ENCODE peak calls at places on chromosomes 16 and 17, in seven cellular contexts. U is IMR-90, T is prostate gland, D is Peyer's patch, E is A549, H is breast epithelium, P is sigmoid colon. C is an unnamed sample.

GRCh38 chr16:2278956-2279800 is 11.3 kb upstream of the RNPS1 start:
- DNase-seq in E (no peak), D (no peak), U (no peak), T (no peak), H (no peak), P (no peak), C (no peak)

GRCh38 chr17:60577147-60577925 is 22.7 kb upstream of the PPM1D start:
- DNase-seq in E (no peak), P (peak; percentile 74), U (peak; percentile 72), H (no peak), D (no peak), T (peak; percentile 45), C (no peak)

GRCh38 chr17:43146649-43147048 is 21.5 kb upstream of the BRCA1 start:
- DNase-seq in H (no peak), P (no peak), T (no peak), D (no peak), U (no peak), E (no peak), C (no peak)

GRCh38 chr16:87201052-87201451 is 116.1 kb downstream of the C16orf95 start:
- DNase-seq in U (peak; percentile 99), T (no peak), H (no peak), D (no peak), E (peak; percentile 56), P (peak; percentile 89), C (no peak)

GRCh38 chr17:35849469-35850348 is 19.0 kb downstream of the HEATR9 start:
- DNase-seq in H (no peak), U (peak; percentile 67), P (no peak), D (no peak), E (peak; percentile 81), T (peak; percentile 38), C (no peak)

GRCh38 chr16:13307861-13308260 is 406.5 kb downstream of the SHISA9 start:
- DNase-seq in D (no peak), E (no peak), P (no peak), U (no peak), H (no peak), T (no peak), C (no peak)

GRCh38 chr17:38415250-38416194 is 12.7 kb upstream of the ARHGAP23 start:
- DNase-seq in T (no peak), D (no peak), U (peak; percentile 69), H (no peak), P (no peak), E (peak; percentile 64), C (no peak)

GRCh38 chr17:69967910-69968411 is 107.1 kb upstream of the KCNJ16 start:
- DNase-seq in U (peak; percentile 98), H (no peak), T (no peak), E (no peak), P (no peak), D (no peak), C (no peak)

GRCh38 chr16:72847187-72848044 is 200.5 kb downstream of the ZFHX3 start:
- DNase-seq in P (no peak), H (no peak), D (no peak), U (peak; percentile 36), T (no peak), E (peak; percentile 76), C (no peak)

GRCh38 chr16:67055712-67056487 is 27.0 kb downstream of the CBFB start:
- DNase-seq in H (no peak), T (no peak), U (peak; percentile 99), P (no peak), D (no peak), E (peak; percentile 36), C (no peak)

GRCh38 chr17:59859444-59860025 is 33.2 kb downstream of the TUBD1 start:
- DNase-seq in E (peak; percentile 83), H (no peak), D (no peak), T (no peak), U (peak; percentile 78), P (peak; percentile 4), C (no peak)

DNA sequence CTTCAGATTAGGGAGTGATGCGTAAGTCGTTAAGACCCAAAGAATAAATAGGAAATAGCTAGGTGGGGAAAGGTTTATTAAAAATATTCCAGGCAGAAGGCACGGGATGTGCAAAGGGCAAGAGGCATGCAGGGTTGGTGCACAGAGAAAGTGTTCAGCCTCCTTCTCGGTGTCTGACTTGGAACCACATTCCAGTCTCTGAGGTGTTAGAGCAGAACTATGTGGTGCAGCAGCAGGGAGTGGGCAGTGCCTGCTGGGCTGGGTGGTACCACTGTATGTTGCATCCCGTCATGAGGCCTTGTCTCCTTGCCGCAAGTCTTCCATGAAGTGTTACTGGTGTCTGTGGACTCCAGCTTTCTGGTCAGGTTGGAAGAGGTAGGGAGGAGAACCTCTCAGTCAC is 11.1 kb downstream of the NKD1 start:
- DNase-seq in T (no peak), H (no peak), U (no peak), D (no peak), E (no peak), P (no peak), C (no peak)
- H3K4me1 ChIP-seq in T (no peaks in the 10 kb centered on the region), H (no peaks in the 10 kb centered on the region), U (no peaks in the 10 kb centered on the region), D (no peaks in the 10 kb centered on the region), E (no peaks in the 10 kb centered on the region), P (no peaks in the 10 kb centered on the region), C (no peaks in the 10 kb centered on the region)

GRCh38 chr16:75415169-75415908 is 18.0 kb downstream of the CFDP1 start:
- DNase-seq in T (no peak), E (no peak), P (no peak), U (peak; percentile 69), D (no peak), H (no peak), C (no peak)

GRCh38 chr16:75424096-75424762 is 9.1 kb downstream of the CFDP1 start:
- DNase-seq in D (no peak), E (no peak), U (no peak), P (no peak), H (no peak), T (no peak), C (no peak)

GRCh38 chr16:75421820-75422126 is 11.5 kb downstream of the CFDP1 start:
- DNase-seq in H (no peak), E (no peak), T (no peak), P (no peak), D (no peak), U (no peak), C (no peak)

GRCh38 chr16:75416904-75417565 is 16.3 kb downstream of the CFDP1 start:
- DNase-seq in E (no peak), U (peak; percentile 66), H (no peak), T (no peak), D (no peak), P (no peak), C (no peak)

DNA sequence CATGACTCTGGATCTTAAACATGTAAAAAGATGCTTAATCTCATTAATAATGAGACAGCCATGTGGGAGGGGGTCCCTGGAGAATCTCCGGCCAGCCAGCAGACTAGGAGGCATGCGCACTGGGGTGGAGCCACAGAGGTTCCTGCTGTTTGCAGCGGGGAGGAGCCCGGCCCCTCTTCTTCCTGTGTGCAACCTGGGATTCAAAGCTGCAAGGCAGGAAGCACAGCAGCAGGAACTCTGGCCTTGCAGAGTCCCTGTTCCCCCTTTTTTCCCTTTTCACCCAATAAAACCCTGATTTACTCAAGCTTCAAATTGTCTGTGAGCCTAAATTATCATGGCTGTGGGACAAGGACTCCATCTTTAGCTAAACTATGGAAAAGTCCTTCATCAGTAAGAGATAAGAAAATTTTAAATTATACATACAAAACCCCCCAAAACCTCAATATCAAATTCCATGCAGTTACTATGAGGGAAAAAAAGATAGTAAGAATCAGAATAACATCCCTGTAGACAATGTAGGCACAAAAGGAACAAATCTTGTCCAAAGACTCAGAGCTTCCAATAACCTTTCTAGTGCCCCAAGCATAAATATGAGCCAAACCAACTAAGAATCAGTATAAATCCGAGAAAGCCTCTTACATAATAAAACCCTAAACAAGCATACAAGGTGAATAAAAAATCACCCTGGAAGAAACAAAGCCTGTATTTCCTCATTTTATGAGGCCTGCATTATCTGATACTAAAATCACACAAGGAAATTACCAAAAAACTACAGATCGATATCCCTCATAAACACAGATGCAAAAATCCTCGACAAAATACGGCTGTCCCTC is 12.1 kb downstream of the CFDP1 start:
- DNase-seq in P (peak; percentile 84), D (peak; percentile 78), U (peak; percentile 45), T (peak; percentile 35), E (peak; percentile 45), H (peak; percentile 39), C (peak; percentile 60)
- TF ChIP-seq POLR2A in P (no peak), D (no peak), U (no peak), T (no peak), E (peak; percentile 15), H (no peak), C (no peak)

DNA sequence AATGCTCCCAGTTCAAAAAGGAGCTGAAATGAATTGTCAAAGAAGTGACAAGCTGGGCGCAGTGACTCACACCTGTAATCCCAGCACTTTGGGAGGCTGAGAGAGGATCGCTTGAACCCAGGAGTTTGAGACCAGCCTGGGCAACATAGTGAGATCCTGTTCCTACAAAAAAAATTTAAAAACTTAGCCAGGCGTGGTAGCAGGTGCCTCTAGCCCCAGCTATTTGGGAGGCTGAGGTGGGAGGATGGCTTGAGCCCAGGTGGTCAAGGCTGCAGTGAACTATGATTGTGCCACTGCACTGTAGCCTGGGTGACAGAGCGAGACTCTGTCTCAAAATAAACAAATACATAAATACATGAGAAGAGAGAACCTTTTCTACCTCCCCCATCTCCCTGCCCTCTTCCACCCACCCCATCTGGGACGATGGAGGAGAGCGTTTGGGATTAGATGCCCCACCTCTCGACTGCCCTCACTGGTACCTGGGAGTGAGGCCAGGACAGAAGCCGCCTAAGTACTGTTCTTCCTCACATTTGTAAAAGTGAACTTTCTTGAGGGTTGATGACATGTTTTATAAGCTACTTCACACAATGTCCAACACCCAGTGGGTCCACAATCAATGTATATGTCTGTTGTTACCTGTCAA is 2.4 kb downstream of the IL4R start:
- DNase-seq in D (no peak), U (no peak), H (peak; percentile 38), P (peak; percentile 67), T (no peak), E (no peak), C (no peak)
- H3K4me1 ChIP-seq in D (peaks cover 10% of the 10 kb centered on the region), U (peaks cover 34% of the 10 kb centered on the region), H (peaks cover 8% of the 10 kb centered on the region), P (peaks cover 75% of the 10 kb centered on the region), T (peaks cover 6% of the 10 kb centered on the region), E (peaks cover 35% of the 10 kb centered on the region), C (peaks cover 5% of the 10 kb centered on the region)

GRCh38 chr17:30906101-30906911 is at the start of gene TEFM:
- DNase-seq in D (peak; percentile 91), E (peak; percentile 96), T (peak; percentile 82), U (peak; percentile 92), P (peak; percentile 91), H (peak; percentile 76), C (peak; percentile 83)
- TF ChIP-seq POLR2A in D (peak; percentile 61), E (peak; percentile 94), T (peak; percentile 34), U (peak; percentile 81), P (peak; percentile 51), H (no peak), C (peak; percentile 43)

DNA sequence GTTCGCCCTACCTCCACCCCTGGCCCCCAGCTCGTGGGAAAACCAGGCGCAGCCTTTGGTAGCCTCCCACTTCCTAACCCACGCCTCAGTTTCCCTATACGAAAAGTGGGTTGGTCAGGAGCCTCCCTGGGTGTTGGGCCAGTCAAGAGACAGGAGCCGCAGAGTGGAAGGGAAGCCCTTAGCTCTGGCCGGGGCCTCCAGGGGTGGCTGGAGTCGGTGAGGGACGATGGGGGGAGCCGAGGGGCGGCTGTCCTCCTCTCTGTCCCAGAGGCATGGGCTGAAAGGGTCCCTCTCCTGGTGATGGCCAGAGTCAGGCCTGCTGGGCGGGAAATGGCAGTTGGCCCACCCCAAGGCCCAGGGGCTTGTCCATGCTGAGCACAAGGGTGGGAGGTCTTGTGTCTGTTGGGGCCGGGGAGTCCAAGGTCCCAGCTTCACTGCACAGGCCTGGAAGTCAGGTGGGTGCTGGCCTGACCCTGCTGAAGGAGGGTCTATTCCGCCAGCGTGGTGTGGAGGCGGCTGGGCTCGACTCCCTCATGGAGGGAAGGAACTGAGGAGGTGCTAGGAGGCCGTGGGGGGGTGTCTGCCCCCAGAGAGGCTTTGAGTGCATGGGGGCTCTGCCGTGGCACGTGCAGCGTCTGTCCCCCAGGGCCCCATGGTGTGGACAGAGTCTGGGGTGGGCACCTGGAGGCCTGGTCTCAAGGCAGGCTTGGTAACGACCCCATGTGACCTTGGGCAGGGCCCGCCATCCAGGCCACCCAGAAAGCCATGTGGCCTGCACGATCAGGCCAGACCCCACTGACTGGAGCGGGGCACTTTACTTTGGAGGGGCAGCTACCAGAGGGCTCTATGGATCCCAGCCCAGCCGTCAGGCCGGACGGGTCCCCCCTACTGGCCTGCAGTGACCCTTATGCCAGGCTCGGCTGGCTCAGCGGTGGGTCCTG is 1.1 kb downstream of the SLC16A3 start:
- DNase-seq in D (no peak), E (peak; percentile 49), P (peak; percentile 78), T (no peak), H (no peak), U (no peak), C (no peak)
- H3K4me1 ChIP-seq in D (peaks cover 41% of the 10 kb centered on the region), E (peaks cover 42% of the 10 kb centered on the region), P (peaks cover 54% of the 10 kb centered on the region), T (peaks cover 14% of the 10 kb centered on the region), H (peaks cover 13% of the 10 kb centered on the region), U (peaks cover 30% of the 10 kb centered on the region), C (peaks cover 15% of the 10 kb centered on the region)

C was measured in ovary.